ENCODE peak calls at places on chromosomes 3 and 15, in nine cellular contexts. Q is left ventricle myocardium inferior, O is GM23338, C is heart left ventricle, S is mesenchymal stem cell, B is kidney epithelial cell, L is astrocyte, A is uterus, U is fibroblast of lung. R is an unnamed sample. For H3K36me3, the result is how much of the 10 kb centered on the place peaks cover.

GRCh38 chr3:169280010-169280585 is 383.4 kb downstream of the MECOM start:
- DNase-seq in Q (no peak), O (no peak), C (no peak), S (no peak), B (no peak), L (no peak), A (no peak), U (peak), R (no peak)

GRCh38 chr3:59006791-59007517 is 42.9 kb downstream of the CFAP20DC start:
- DNase-seq in Q (peak), O (no peak), C (peak), S (peak), B (peak), L (peak), A (no peak), U (peak), R (no peak)

GRCh38 chr15:60793656-60794055 is 314.7 kb upstream of the ICE2 start:
- DNase-seq in Q (no peak), O (no peak), C (no peak), S (no peak), B (no peak), L (no peak), A (no peak), U (no peak), R (no peak)

GRCh38 chr3:151263126-151263525 is 15.2 kb downstream of the P2RY14 start:
- DNase-seq in Q (no peak), O (no peak), C (no peak), S (no peak), B (no peak), L (no peak), A (peak), U (no peak), R (no peak)

GRCh38 chr3:126355777-126356372 is 1.3 kb downstream of the KLF15 start:
- DNase-seq in Q (peak), O (peak), C (peak), S (peak), B (no peak), L (peak), A (peak), U (peak), R (peak)

GRCh38 chr3:43153189-43154083 is 47.6 kb upstream of the POMGNT2 start:
- DNase-seq in Q (peak), O (peak), C (peak), S (peak), B (no peak), L (peak), A (peak), U (peak), R (peak)

GRCh38 chr3:128555098-128555825 is 62.3 kb upstream of the GATA2 start:
- DNase-seq in Q (peak), O (peak), C (peak), S (no peak), B (no peak), L (no peak), A (peak), U (no peak), R (peak)

GRCh38 chr3:47266709-47267489 is 15.7 kb downstream of the KIF9 start:
- DNase-seq in Q (peak), O (no peak), C (peak), S (peak), B (peak), L (peak), A (peak), U (peak), R (peak)

GRCh38 chr15:64150236-64150578 is 1.3 kb upstream of the SNX22 start:
- DNase-seq in Q (no peak), O (no peak), C (no peak), S (no peak), B (no peak), L (no peak), A (no peak), U (no peak), R (peak)

GRCh38 chr15:64151727-64152506 is at the start of gene SNX22:
- DNase-seq in Q (no peak), O (peak), C (no peak), S (peak), B (no peak), L (no peak), A (no peak), U (no peak), R (no peak)

GRCh38 chr15:64148168-64148567 is 3.4 kb upstream of the SNX22 start:
- DNase-seq in Q (no peak), O (no peak), C (no peak), S (no peak), B (no peak), L (no peak), A (no peak), U (no peak), R (peak)

GRCh38 chr15:64148581-64148980 is 3.0 kb upstream of the SNX22 start:
- DNase-seq in Q (no peak), O (no peak), C (no peak), S (no peak), B (no peak), L (no peak), A (no peak), U (no peak), R (no peak)

DNA sequence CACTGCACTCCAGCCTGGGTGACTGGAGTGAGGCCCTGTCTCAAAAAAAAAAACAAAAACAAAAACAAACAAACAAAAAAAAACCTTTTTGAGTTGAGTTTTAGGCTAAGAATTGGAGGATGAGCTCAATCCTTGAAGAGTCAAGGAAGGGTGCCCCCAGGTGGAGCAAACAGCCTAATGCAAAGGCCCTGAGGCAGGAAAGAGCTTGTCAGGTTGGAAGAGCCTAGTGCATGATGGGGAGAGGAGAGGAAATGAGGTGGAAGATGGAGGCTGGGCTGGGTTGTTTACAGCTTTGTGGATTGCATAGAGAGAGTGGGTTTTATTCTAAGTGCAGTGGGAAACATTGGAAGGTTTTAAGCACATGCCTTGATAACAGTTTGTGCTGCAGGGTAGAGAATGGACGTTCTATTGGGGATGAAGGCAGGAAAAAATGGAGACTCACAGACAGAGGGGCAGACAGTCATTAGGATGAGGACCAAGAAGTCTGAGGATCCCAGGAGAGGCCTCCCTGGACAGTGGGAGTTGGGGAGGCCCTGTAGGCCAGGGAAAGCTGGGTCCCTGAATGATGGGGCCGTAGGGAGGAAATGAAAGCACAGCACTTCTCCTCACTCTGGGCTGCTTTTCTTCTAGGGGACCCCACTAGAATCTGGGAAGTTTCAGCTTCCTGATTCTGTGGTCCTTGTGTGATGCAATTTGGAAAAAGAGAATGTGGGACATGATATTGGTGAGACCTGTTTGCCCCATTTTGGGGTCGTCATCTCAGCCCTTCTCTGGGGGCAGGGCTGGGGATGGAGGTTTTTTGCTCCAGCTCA is 1.9 kb upstream of the SNX22 start:
- DNase-seq in Q (no peak), O (peak), C (no peak), S (peak), B (no peak), L (no peak), A (no peak), U (no peak), R (peak)
- H3K36me3 ChIP-seq in Q (under half), O (under half), C (under half), S (under half), B (under half), L (under half), A (under half), U (under half), R (under half)

GRCh38 chr15:90496791-90497190 is 32.9 kb upstream of the CRTC3 start:
- DNase-seq in Q (no peak), O (no peak), C (no peak), S (peak), B (no peak), L (no peak), A (no peak), U (no peak), R (no peak)

GRCh38 chr15:90497374-90497773 is 32.3 kb upstream of the CRTC3 start:
- DNase-seq in Q (no peak), O (no peak), C (no peak), S (no peak), B (no peak), L (no peak), A (no peak), U (no peak), R (no peak)

GRCh38 chr15:90497912-90498311 is 31.8 kb upstream of the CRTC3 start:
- DNase-seq in Q (no peak), O (peak), C (no peak), S (no peak), B (no peak), L (no peak), A (no peak), U (no peak), R (no peak)

GRCh38 chr15:90501898-90502297 is 27.8 kb upstream of the CRTC3 start:
- DNase-seq in Q (no peak), O (no peak), C (no peak), S (no peak), B (no peak), L (no peak), A (no peak), U (no peak), R (no peak)
- H3K36me3 ChIP-seq in Q (half or more), O (under half), C (half or more), S (under half), B (under half), L (under half), A (under half), U (under half), R (half or more)

GRCh38 chr3:9970020-9970652 is 16.5 kb downstream of the EMC3 start:
- DNase-seq in Q (no peak), O (no peak), C (no peak), S (peak), B (no peak), L (peak), A (no peak), U (peak), R (no peak)

GRCh38 chr3:9965200-9965875 is 13.1 kb upstream of the PRRT3 start:
- DNase-seq in Q (no peak), O (no peak), C (no peak), S (no peak), B (no peak), L (peak), A (no peak), U (peak), R (no peak)

GRCh38 chr3:9966841-9967240 is 14.6 kb upstream of the PRRT3 start:
- DNase-seq in Q (no peak), O (no peak), C (no peak), S (no peak), B (no peak), L (no peak), A (no peak), U (no peak), R (no peak)

GRCh38 chr3:9969632-9970019 is 17.0 kb downstream of the EMC3 start:
- DNase-seq in Q (no peak), O (no peak), C (no peak), S (no peak), B (no peak), L (no peak), A (no peak), U (no peak), R (no peak)
- H3K36me3 ChIP-seq in Q (half or more), O (under half), C (half or more), S (under half), B (under half), L (under half), A (under half), U (under half), R (half or more)

DNA sequence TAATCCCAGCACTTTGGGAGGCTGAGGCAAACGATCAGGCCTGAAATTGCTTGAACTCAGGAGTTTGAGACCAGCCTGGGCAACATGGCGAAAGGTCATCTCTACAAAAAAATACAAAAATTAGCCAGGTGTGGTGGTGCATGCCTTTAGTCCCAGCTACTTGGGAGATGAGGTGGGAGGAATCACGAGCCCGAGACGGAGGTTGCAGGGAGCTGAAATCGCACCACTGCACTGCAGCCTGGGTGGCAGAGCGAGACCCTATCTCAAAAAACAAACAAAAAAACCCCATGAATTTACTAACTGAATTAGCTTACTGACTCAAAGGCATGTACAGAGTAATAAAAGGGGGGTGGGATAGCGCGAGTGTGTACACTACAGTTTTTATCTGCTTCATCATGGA is 19.4 kb downstream of the ARF4 start:
- DNase-seq in Q (no peak), O (no peak), C (no peak), S (no peak), B (no peak), L (no peak), A (no peak), U (no peak), R (no peak)
- H3K36me3 ChIP-seq in Q (half or more), O (half or more), C (half or more), S (under half), B (under half), L (half or more), A (under half), U (under half), R (under half)

GRCh38 chr15:58697220-58697619 is 52.3 kb downstream of the ADAM10 start:
- DNase-seq in Q (no peak), O (no peak), C (no peak), S (no peak), B (no peak), L (no peak), A (no peak), U (no peak), R (no peak)
- H3K36me3 ChIP-seq in Q (under half), O (under half), C (under half), S (under half), B (under half), L (under half), A (under half), U (under half), R (under half)

GRCh38 chr3:49026536-49026935 is 2.7 kb downstream of the IMPDH2 start:
- DNase-seq in Q (no peak), O (no peak), C (no peak), S (no peak), B (no peak), L (no peak), A (no peak), U (no peak), R (no peak)

GRCh38 chr3:49025793-49026520 is 3.2 kb downstream of the IMPDH2 start:
- DNase-seq in Q (no peak), O (no peak), C (no peak), S (no peak), B (no peak), L (no peak), A (no peak), U (no peak), R (no peak)

GRCh38 chr3:49023775-49024174 is 1.9 kb downstream of the NDUFAF3 start:
- DNase-seq in Q (no peak), O (no peak), C (no peak), S (no peak), B (no peak), L (no peak), A (no peak), U (no peak), R (no peak)

GRCh38 chr3:49024449-49024848 is 2.5 kb downstream of the NDUFAF3 start:
- DNase-seq in Q (no peak), O (no peak), C (no peak), S (no peak), B (no peak), L (no peak), A (no peak), U (no peak), R (no peak)

DNA sequence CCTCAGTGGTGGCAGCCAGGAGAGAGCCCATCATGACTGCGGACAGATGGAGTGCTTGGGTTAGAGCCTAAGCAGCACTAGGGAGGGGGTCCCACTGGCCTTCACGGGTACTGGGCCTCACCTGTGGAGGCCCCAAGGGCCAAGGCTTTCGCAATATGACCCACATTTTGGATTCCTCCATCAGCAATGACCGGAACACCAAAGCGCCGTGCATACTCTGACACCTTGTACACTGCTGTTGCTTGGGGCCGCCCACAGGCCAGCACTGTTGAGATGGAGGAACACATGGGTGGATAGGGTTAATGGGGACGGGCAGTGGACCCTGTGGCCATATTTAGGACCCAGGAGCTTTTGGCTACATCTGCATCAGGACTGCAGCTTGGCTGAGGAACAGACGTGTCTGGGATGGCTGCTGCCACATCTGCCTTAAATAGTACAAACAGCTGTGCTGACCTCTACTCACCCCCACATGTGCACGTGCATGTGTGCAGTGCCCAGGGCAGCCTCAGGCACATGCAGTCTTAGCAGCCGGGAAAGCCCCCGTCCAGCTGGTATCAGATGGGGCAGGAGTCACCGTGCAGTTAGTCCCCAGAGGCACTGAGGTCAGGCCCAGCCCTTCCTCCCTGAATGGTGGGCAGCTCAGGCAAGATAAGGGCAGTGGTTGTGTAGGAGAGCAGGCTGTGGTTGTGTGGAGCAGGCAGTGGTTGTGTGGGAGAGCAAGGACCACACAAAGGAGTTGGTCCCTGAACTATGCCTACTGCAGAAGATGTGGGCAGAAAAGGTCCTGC is 3.3 kb downstream of the NDUFAF3 start:
- DNase-seq in Q (no peak), O (no peak), C (no peak), S (no peak), B (no peak), L (no peak), A (no peak), U (no peak), R (no peak)
- H3K36me3 ChIP-seq in Q (under half), O (under half), C (half or more), S (half or more), B (under half), L (under half), A (under half), U (under half), R (under half)